ENCODE peak calls at places on chromosomes 11 and 22, in five cellular contexts. One of them, this sample, is unnamed.

GRCh38 chr11:71255323-71255722 is 2.9 kb upstream of the SHANK2 start:
- DNase-seq in cardiac fibroblast: no peak
- DNase-seq in neural crest cell: no peak
- DNase-seq in lower leg skin: no peak
- DNase-seq in AG04450: no peak
- DNase-seq in this sample: no peak

GRCh38 chr22:22461111-22461510 is 47.4 kb downstream of the ZNF280B start:
- DNase-seq in AG04450: no peak
- DNase-seq in lower leg skin: no peak
- DNase-seq in neural crest cell: no peak
- DNase-seq in cardiac fibroblast: no peak
- DNase-seq in this sample: no peak

GRCh38 chr11:107683807-107684206 is 28.0 kb downstream of the SLN start:
- DNase-seq in neural crest cell: no peak
- DNase-seq in AG04450: no peak
- DNase-seq in lower leg skin: no peak
- DNase-seq in cardiac fibroblast: peak; percentile 36
- DNase-seq in this sample: no peak

GRCh38 chr11:104118105-104118762 is 45.7 kb downstream of the PDGFD start:
- DNase-seq in AG04450: no peak
- DNase-seq in lower leg skin: no peak
- DNase-seq in cardiac fibroblast: no peak
- DNase-seq in neural crest cell: no peak
- DNase-seq in this sample: no peak

GRCh38 chr11:128709402-128709801 is 15.5 kb downstream of the FLI1 start:
- DNase-seq in cardiac fibroblast: peak; percentile 99
- DNase-seq in lower leg skin: no peak
- DNase-seq in AG04450: peak; percentile 84
- DNase-seq in neural crest cell: no peak
- DNase-seq in this sample: no peak

GRCh38 chr11:126465573-126466287 is 110.2 kb downstream of the ST3GAL4 start:
- DNase-seq in AG04450: no peak
- DNase-seq in lower leg skin: no peak
- DNase-seq in neural crest cell: no peak
- DNase-seq in cardiac fibroblast: no peak
- DNase-seq in this sample: no peak

GRCh38 chr22:48908547-48908946 is 919.1 kb downstream of the BRD1 start:
- DNase-seq in neural crest cell: no peak
- DNase-seq in AG04450: no peak
- DNase-seq in cardiac fibroblast: no peak
- DNase-seq in lower leg skin: no peak
- DNase-seq in this sample: no peak

GRCh38 chr11:86955111-86955673 is at the start of gene FZD4:
- DNase-seq in cardiac fibroblast: peak; percentile 87
- DNase-seq in AG04450: peak; percentile 50
- DNase-seq in lower leg skin: peak; percentile 79
- DNase-seq in neural crest cell: peak; percentile 79
- DNase-seq in this sample: peak; percentile 95

GRCh38 chr11:3201112-3201581 is 17.5 kb downstream of the MRGPRG start:
- DNase-seq in cardiac fibroblast: no peak
- DNase-seq in lower leg skin: no peak
- DNase-seq in neural crest cell: no peak
- DNase-seq in AG04450: no peak
- DNase-seq in this sample: no peak

GRCh38 chr22:38733329-38734202 is 22.2 kb downstream of the SUN2 start:
- DNase-seq in neural crest cell: peak; percentile 49
- DNase-seq in cardiac fibroblast: peak; percentile 36
- DNase-seq in lower leg skin: no peak
- DNase-seq in AG04450: peak; percentile 32
- DNase-seq in this sample: peak; percentile 67

GRCh38 chr11:86954288-86955110 is 696 bp downstream of the FZD4 start:
- DNase-seq in lower leg skin: peak; percentile 29
- DNase-seq in neural crest cell: peak; percentile 30
- DNase-seq in cardiac fibroblast: no peak
- DNase-seq in AG04450: no peak
- DNase-seq in this sample: no peak

GRCh38 chr11:73198677-73199076 is 19.4 kb upstream of the P2RY2 start:
- DNase-seq in lower leg skin: no peak
- DNase-seq in cardiac fibroblast: no peak
- DNase-seq in neural crest cell: no peak
- DNase-seq in AG04450: no peak
- DNase-seq in this sample: no peak

GRCh38 chr11:35134403-35135126 is 4.4 kb upstream of the CD44 start:
- DNase-seq in lower leg skin: no peak
- DNase-seq in neural crest cell: no peak
- DNase-seq in AG04450: no peak
- DNase-seq in cardiac fibroblast: no peak
- DNase-seq in this sample: no peak

GRCh38 chr11:46410021-46410420 is 18.4 kb upstream of the CHRM4 start:
- DNase-seq in AG04450: no peak
- DNase-seq in neural crest cell: no peak
- DNase-seq in cardiac fibroblast: no peak
- DNase-seq in lower leg skin: no peak
- DNase-seq in this sample: no peak
- TF ChIP-seq CTCF in AG04450: peak; percentile 39
- TF ChIP-seq CTCF in neural crest cell: no peak
- TF ChIP-seq CTCF in cardiac fibroblast: peak; percentile 15
- TF ChIP-seq CTCF in lower leg skin: no peak
- TF ChIP-seq CTCF in this sample: no peak

GRCh38 chr11:123163621-123164020 is 31.4 kb downstream of the CLMP start:
- DNase-seq in cardiac fibroblast: no peak
- DNase-seq in AG04450: no peak
- DNase-seq in neural crest cell: no peak
- DNase-seq in lower leg skin: no peak
- DNase-seq in this sample: no peak

GRCh38 chr11:123164732-123165450 is 30.2 kb downstream of the CLMP start:
- DNase-seq in neural crest cell: no peak
- DNase-seq in lower leg skin: no peak
- DNase-seq in AG04450: no peak
- DNase-seq in cardiac fibroblast: no peak
- DNase-seq in this sample: no peak

GRCh38 chr11:123168236-123168635 is 26.8 kb downstream of the CLMP start:
- DNase-seq in AG04450: no peak
- DNase-seq in neural crest cell: no peak
- DNase-seq in cardiac fibroblast: no peak
- DNase-seq in lower leg skin: no peak
- DNase-seq in this sample: no peak

GRCh38 chr11:123168955-123169484 is 26.0 kb downstream of the CLMP start:
- DNase-seq in cardiac fibroblast: no peak
- DNase-seq in lower leg skin: no peak
- DNase-seq in neural crest cell: no peak
- DNase-seq in AG04450: no peak
- DNase-seq in this sample: no peak

DNA sequence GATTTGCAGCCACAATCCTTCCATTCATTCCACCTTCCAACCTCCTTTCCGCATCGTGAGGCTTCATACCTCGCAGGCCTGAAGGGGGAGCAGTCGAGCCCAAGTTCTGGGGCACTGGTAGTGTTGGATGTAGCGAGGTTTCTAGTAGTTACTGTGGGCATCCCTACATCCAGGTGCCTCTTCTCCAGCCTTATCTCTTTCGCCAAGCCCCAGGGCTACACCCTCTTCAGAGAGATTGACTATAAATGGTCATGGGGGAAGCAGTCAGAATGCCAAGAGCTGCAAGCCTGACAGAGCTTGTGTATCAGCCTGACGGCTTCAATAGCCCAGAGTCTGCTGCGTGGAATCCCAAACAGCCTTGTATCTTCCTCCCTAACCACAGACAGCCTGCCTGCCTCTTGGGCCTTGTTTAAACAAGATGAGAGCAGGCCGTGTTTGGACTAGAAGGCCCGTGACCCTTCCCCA is 28.9 kb downstream of the CLMP start:
- DNase-seq in neural crest cell: peak; percentile 47
- DNase-seq in lower leg skin: no peak
- DNase-seq in AG04450: peak; percentile 97
- DNase-seq in cardiac fibroblast: peak; percentile 61
- DNase-seq in this sample: no peak
- TF ChIP-seq CTCF in neural crest cell: peak; percentile 58
- TF ChIP-seq CTCF in lower leg skin: no peak
- TF ChIP-seq CTCF in AG04450: peak; percentile 72
- TF ChIP-seq CTCF in cardiac fibroblast: peak; percentile 83
- TF ChIP-seq CTCF in this sample: peak; percentile 60

GRCh38 chr11:119626197-119626909 is 102.6 kb downstream of the NECTIN1 start:
- DNase-seq in AG04450: no peak
- DNase-seq in neural crest cell: no peak
- DNase-seq in cardiac fibroblast: no peak
- DNase-seq in lower leg skin: no peak
- DNase-seq in this sample: no peak

GRCh38 chr11:119623682-119624081 is 105.3 kb downstream of the NECTIN1 start:
- DNase-seq in neural crest cell: no peak
- DNase-seq in cardiac fibroblast: no peak
- DNase-seq in lower leg skin: no peak
- DNase-seq in AG04450: no peak
- DNase-seq in this sample: no peak

GRCh38 chr11:119622454-119623143 is 106.4 kb downstream of the NECTIN1 start:
- DNase-seq in neural crest cell: no peak
- DNase-seq in lower leg skin: no peak
- DNase-seq in cardiac fibroblast: no peak
- DNase-seq in AG04450: no peak
- DNase-seq in this sample: no peak

GRCh38 chr11:119625206-119625988 is 103.6 kb downstream of the NECTIN1 start:
- DNase-seq in lower leg skin: no peak
- DNase-seq in cardiac fibroblast: peak; percentile 20
- DNase-seq in neural crest cell: no peak
- DNase-seq in AG04450: no peak
- DNase-seq in this sample: no peak

DNA sequence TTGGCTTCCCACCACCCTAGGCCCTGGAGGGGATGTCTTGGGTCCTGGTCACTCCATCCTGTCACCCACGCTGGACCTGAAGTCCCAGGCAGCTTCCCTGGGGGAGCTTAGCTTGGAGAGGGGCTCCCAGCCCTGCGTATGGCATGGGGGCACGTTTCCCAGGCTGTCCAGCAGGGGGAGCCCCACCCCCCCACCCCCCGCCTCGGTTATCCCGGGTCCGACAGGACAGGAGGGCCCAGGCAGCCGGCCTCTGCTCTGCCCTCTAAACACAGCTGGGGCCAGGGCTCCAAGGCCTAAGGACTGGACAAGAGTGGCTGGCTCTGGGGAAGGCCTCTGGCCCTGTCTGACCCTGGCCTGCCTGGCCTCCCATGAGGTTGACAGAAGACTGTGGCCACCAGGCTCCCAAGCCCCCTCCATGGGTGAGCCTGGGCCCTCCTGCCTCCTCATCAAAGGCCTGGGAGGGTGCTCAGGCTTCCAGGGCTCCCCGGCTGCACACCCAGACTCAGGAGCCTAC is 104.8 kb downstream of the NECTIN1 start:
- DNase-seq in cardiac fibroblast: no peak
- DNase-seq in neural crest cell: no peak
- DNase-seq in AG04450: no peak
- DNase-seq in lower leg skin: no peak
- DNase-seq in this sample: peak; percentile 67
- TF ChIP-seq CTCF in cardiac fibroblast: peak; percentile 36
- TF ChIP-seq CTCF in neural crest cell: peak; percentile 67
- TF ChIP-seq CTCF in AG04450: peak; percentile 46
- TF ChIP-seq CTCF in lower leg skin: no peak
- TF ChIP-seq CTCF in this sample: peak; percentile 33

DNA sequence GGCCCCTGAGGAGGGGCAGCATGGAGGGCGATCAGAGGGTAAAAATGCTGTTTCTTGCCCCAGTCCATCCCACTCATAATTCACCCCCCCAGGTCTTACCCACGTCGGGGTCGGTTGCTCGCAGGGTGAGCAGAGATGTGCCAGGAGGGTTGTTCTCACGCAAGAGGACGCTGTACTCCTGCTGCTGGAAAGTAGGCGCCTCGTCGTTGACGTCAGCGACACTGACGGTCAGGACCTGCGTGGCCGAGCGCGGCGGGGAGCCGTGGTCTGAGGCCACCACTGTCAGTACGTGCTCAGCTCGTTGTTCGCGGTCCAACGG is 10.3 kb upstream of the TPP1 start:
- DNase-seq in cardiac fibroblast: no peak
- DNase-seq in lower leg skin: no peak
- DNase-seq in AG04450: no peak
- DNase-seq in neural crest cell: no peak
- DNase-seq in this sample: no peak
- TF ChIP-seq CTCF in cardiac fibroblast: no peak
- TF ChIP-seq CTCF in lower leg skin: no peak
- TF ChIP-seq CTCF in AG04450: no peak
- TF ChIP-seq CTCF in neural crest cell: no peak
- TF ChIP-seq CTCF in this sample: no peak